ENCODE peak calls at places on chromosomes 7 and 10, in eight cellular contexts. B, K, L, Z, O, X, U and G are unnamed samples.

GRCh38 chr7:78379148-78379547 is 580.6 kb downstream of the PHTF2 start:
- DNase-seq in L (no peak), Z (no peak), B (peak), U (no peak), K (no peak), X (no peak), O (no peak), G (no peak)

GRCh38 chr10:91514684-91515253 is 104.6 kb downstream of the HECTD2 start:
- DNase-seq in K (no peak), Z (no peak), B (peak), U (no peak), X (no peak), O (no peak), L (no peak), G (no peak)

GRCh38 chr7:108441392-108441955 is 14.8 kb downstream of the NRCAM start:
- DNase-seq in B (no peak), K (no peak), U (no peak), X (no peak), Z (no peak), O (no peak), L (no peak), G (no peak)

GRCh38 chr10:130466271-130466997 is 330.2 kb downstream of the GLRX3 start:
- DNase-seq in Z (no peak), U (no peak), X (no peak), B (no peak), L (no peak), O (no peak), K (no peak), G (no peak)

GRCh38 chr7:51301806-51302205 is 14.8 kb downstream of the COBL start:
- DNase-seq in K (no peak), L (no peak), O (no peak), B (no peak), U (no peak), Z (no peak), X (no peak), G (no peak)

GRCh38 chr7:128906766-128907559 is 3.5 kb downstream of the KCP start:
- DNase-seq in K (no peak), U (no peak), O (no peak), B (no peak), X (peak), L (no peak), Z (no peak), G (no peak)

GRCh38 chr7:632831-633210 is 93.7 kb upstream of the DNAAF5 start:
- DNase-seq in L (no peak), O (no peak), X (no peak), U (no peak), B (no peak), Z (no peak), K (no peak), G (no peak)

GRCh38 chr10:105974803-105975456 is 1189.6 kb downstream of the SORCS1 start:
- DNase-seq in O (peak), X (no peak), K (peak), L (peak), B (no peak), Z (no peak), U (peak), G (no peak)

GRCh38 chr7:132942721-132943120 is 139.2 kb downstream of the CHCHD3 start:
- DNase-seq in L (no peak), X (no peak), O (no peak), K (no peak), Z (no peak), U (peak), B (peak), G (no peak)

GRCh38 chr10:38157270-38157685 is 63.1 kb downstream of the ZNF37A start:
- DNase-seq in K (no peak), X (no peak), U (peak), O (no peak), Z (no peak), L (no peak), B (no peak), G (no peak)

GRCh38 chr7:129085148-129085547 is 30.2 kb upstream of the TNPO3 start:
- DNase-seq in K (no peak), B (peak), U (no peak), O (no peak), Z (no peak), X (no peak), L (no peak), G (no peak)

GRCh38 chr10:70761031-70761601 is 24.1 kb downstream of the TBATA start:
- DNase-seq in L (peak), O (no peak), K (no peak), Z (no peak), X (peak), B (no peak), U (no peak), G (no peak)

GRCh38 chr10:38094158-38094922 is at the start of gene ZNF37A:
- DNase-seq in L (peak), Z (peak), U (peak), K (peak), B (peak), O (peak), X (peak), G (peak)

GRCh38 chr7:115096262-115096661 is 174.4 kb downstream of the MDFIC start:
- DNase-seq in L (no peak), K (no peak), X (no peak), Z (no peak), O (no peak), B (no peak), U (peak), G (no peak)

GRCh38 chr7:11343818-11344413 is 370.2 kb downstream of the PHF14 start:
- DNase-seq in K (peak), L (no peak), O (peak), Z (no peak), U (peak), X (no peak), B (peak), G (peak)

GRCh38 chr7:1533569-1534329 is 3.2 kb downstream of the MAFK start:
- DNase-seq in U (no peak), O (peak), B (peak), K (no peak), Z (no peak), L (no peak), X (no peak), G (no peak)

GRCh38 chr10:28977518-28977917 is 300.2 kb downstream of the BAMBI start:
- DNase-seq in K (no peak), L (no peak), B (no peak), Z (no peak), O (no peak), U (no peak), X (no peak), G (no peak)

GRCh38 chr10:86300931-86301330 is 65.7 kb downstream of the GRID1 start:
- DNase-seq in B (no peak), U (no peak), O (no peak), L (no peak), K (no peak), X (no peak), Z (no peak), G (no peak)

GRCh38 chr7:149690688-149691446 is 82.5 kb downstream of the ZNF467 start:
- DNase-seq in X (peak), L (no peak), B (peak), U (no peak), O (peak), K (peak), Z (no peak), G (no peak)

GRCh38 chr10:44323838-44324237 is 61.1 kb downstream of the CXCL12 start:
- DNase-seq in L (no peak), K (no peak), X (peak), O (no peak), U (no peak), Z (no peak), B (no peak), G (no peak)

GRCh38 chr10:116767235-116767634 is 24.9 kb upstream of the HSPA12A start:
- DNase-seq in Z (no peak), O (no peak), L (no peak), U (no peak), B (peak), X (no peak), K (no peak), G (no peak)

GRCh38 chr7:149843566-149843965 is 5.4 kb downstream of the ZNF862 start:
- DNase-seq in O (no peak), Z (no peak), K (no peak), X (no peak), B (no peak), L (no peak), U (no peak), G (no peak)

GRCh38 chr7:134547738-134548054 is 1.2 kb upstream of the AKR1B15 start:
- DNase-seq in O (peak), B (peak), L (peak), X (no peak), K (no peak), U (no peak), Z (no peak), G (no peak)

GRCh38 chr7:146000882-146001281 is 115.7 kb upstream of the CNTNAP2 start:
- DNase-seq in U (no peak), O (no peak), Z (no peak), B (no peak), L (no peak), K (no peak), X (no peak), G (no peak)

GRCh38 chr7:64869121-64869725 is 33.9 kb upstream of the ZNF273 start:
- DNase-seq in Z (no peak), X (no peak), B (no peak), U (no peak), O (no peak), K (no peak), L (no peak), G (no peak)

GRCh38 chr7:149071641-149072437 is 18.7 kb downstream of the ZNF786 start:
- DNase-seq in O (peak), K (no peak), Z (no peak), B (no peak), L (no peak), U (no peak), X (peak), G (no peak)

GRCh38 chr7:1950623-1951523 is 280.8 kb downstream of the ELFN1 start:
- DNase-seq in U (no peak), O (no peak), K (no peak), Z (no peak), B (peak), L (no peak), X (no peak), G (no peak)